ENCODE peak calls at places on chromosomes 12 and 14, in four cellular contexts. R is HepG2, A is GM12878, I is K562. Y is an unnamed sample.

GRCh38 chr12:65518771-65519170 is 240.3 kb downstream of the MSRB3 start:
- DNase-seq in I (no peak), A (no peak), R (no peak), Y (no peak)

GRCh38 chr12:60308366-60309000 is 712.7 kb downstream of the SLC16A7 start:
- DNase-seq in I (no peak), A (no peak), R (no peak), Y (no peak)

GRCh38 chr12:43208627-43209026 is 343.4 kb downstream of the ADAMTS20 start:
- DNase-seq in R (peak; percentile 1), I (no peak), A (no peak), Y (no peak)

GRCh38 chr12:80045594-80045993 is 53.7 kb upstream of the OTOGL start:
- DNase-seq in R (no peak), A (no peak), I (no peak), Y (no peak)

GRCh38 chr12:103401421-103401820 is 94.3 kb downstream of the C12orf42 start:
- DNase-seq in I (no peak), A (no peak), R (peak; percentile 35), Y (no peak)

GRCh38 chr12:50087995-50088394 is 2.9 kb downstream of the SMARCD1 start:
- DNase-seq in A (no peak), R (peak; percentile 70), I (no peak), Y (no peak)

GRCh38 chr12:98973395-98973794 is 328.3 kb downstream of the APAF1 start:
- DNase-seq in R (no peak), I (no peak), A (no peak), Y (peak; percentile 60)

GRCh38 chr12:3458041-3458440 is 33.0 kb upstream of the PRMT8 start:
- DNase-seq in A (no peak), R (no peak), I (no peak), Y (no peak)

GRCh38 chr12:42409471-42409870 is 83.5 kb downstream of the PPHLN1 start:
- DNase-seq in R (no peak), A (no peak), I (no peak), Y (no peak)

GRCh38 chr12:132731574-132731973 is 20.9 kb downstream of the PGAM5 start:
- DNase-seq in R (no peak), A (no peak), I (no peak), Y (no peak)

GRCh38 chr12:54390176-54390667 is 5.7 kb upstream of the ZNF385A start:
- DNase-seq in A (no peak), R (no peak), I (peak; percentile 74), Y (no peak)

GRCh38 chr12:40829738-40830144 is 137.5 kb downstream of the CNTN1 start:
- DNase-seq in A (no peak), I (no peak), R (no peak), Y (peak; percentile 72)

GRCh38 chr12:114501474-114501807 is 95.5 kb upstream of the TBX5 start:
- DNase-seq in I (no peak), R (no peak), A (no peak), Y (no peak)

GRCh38 chr12:50188280-50188781 is 21.2 kb upstream of the CERS5 start:
- DNase-seq in A (no peak), I (no peak), R (peak; percentile 93), Y (no peak)

DNA sequence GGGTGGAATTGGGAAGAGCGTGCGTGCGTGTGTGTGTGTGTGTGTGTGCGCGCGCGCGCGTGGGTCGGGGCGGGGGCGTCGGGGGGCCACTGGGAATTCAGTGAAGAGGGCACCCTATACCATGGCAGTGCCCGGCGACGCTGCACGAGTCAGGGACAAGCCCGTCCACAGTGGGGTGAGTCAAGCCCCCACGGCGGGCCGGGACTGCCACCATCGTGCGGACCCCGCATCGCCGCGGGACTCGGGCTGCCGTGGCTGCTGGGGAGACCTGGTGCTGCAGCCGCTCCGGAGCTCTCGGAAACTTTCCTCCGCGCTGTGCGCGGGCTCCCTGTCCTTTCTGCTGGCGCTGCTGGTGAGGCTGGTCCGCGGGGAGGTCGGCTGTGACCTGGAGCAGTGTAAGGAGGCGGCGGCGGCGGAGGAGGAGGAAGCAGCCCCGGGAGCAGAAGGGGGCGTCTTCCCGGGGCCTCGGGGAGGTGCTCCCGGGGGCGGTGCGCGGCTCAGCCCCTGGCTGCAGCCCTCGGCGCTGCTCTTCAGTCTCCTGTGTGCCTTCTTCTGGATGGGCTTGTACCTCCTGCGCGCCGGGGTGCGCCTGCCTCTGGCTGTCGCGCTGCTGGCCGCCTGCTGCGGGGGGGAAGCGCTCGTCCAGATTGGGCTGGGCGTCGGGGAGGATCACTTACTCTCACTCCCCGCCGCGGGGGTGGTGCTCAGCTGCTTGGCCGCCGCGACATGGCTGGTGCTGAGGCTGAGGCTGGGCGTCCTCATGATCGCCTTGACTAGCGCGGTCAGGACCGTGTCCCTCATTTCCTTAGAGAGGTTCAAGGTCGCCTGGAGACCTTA is 1.0 kb downstream of the PDE3A start:
- DNase-seq in I (no peak), R (no peak), A (no peak), Y (peak; percentile 21)
- TF ChIP-seq BHLHE40 in I (no peak), R (no peak), A (no peak), Y (no peak)

GRCh38 chr14:85634205-85634604 is 104.3 kb downstream of the FLRT2 start:
- DNase-seq in A (no peak), I (no peak), R (no peak), Y (no peak)
- TF ChIP-seq ESRRA in A (no peak), I (no peak), R (no peak), Y (no peak)

GRCh38 chr12:124053855-124054254 is 80.8 kb downstream of the ZNF664 start:
- DNase-seq in A (no peak), I (peak; percentile 25), R (peak; percentile 52), Y (peak; percentile 44)
- TF ChIP-seq BHLHE40 in A (no peak), I (no peak), R (no peak), Y (no peak)

DNA sequence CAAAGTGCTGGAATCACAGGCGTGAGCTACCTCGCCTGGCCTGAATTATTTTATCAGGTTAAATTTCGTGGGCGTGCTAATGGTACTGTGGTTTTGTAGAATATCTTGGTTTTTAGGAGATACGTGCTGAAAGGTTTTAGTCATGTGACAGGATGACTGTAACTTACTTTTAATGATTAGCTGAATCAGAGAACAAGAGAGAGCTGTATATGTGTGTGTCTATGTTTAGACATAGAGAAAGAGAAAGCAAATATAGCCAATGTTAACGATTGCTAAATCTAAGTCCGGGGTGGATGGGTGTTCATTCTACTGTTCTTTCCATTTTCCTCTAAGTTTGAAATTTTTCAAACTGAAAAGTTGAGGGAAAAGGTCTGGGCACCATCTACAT is 9.2 kb upstream of the PNMA1 start:
- DNase-seq in A (no peak), I (no peak), R (no peak), Y (no peak)
- TF ChIP-seq ESRRA in A (no peak), I (no peak), R (no peak), Y (no peak)

DNA sequence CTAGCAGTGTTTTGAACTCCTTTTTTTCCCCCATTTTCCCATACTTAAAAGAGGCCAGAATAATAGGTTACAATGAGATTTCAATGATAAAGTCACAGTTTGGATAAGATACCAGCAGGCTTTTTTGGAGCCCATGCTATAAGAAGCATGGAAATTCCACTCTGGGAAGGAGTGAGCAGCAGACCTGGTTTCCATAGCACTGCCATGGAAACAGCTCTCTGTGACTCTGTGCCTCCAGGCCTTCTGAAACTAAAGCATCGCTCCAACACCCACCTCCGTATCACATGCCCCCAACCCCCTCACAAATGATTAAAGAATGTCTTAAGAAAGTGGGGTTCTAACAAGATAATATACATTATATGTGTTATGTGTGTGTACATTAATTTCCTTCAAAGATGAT is 165.0 kb downstream of the GRIN2B start:
- DNase-seq in I (no peak), A (no peak), R (no peak), Y (peak; percentile 13)
- TF ChIP-seq BHLHE40 in I (no peak), A (no peak), R (no peak), Y (no peak)

GRCh38 chr12:109581856-109582255 is 8.3 kb downstream of the MVK start:
- DNase-seq in R (no peak), I (no peak), A (no peak), Y (no peak)
- TF ChIP-seq ESRRA in R (no peak), I (no peak), A (no peak), Y (no peak)

DNA sequence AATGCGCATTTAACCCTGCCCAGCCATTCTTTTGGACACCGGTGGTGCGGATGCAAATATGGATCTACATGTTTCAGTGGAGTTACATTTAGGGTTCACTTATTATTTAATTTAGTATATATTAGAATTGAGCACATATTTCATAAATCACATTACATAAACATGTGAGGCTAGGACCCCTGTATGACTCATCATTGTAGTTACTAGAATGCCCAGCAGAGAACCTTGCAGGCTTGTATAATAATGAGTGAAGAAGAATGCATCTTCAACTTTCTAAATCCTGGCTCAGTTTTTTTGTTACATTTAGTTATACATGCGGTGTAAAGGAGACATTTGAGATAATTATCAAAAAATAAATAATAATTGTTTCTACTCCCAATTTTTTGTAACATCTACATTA is 369.0 kb downstream of the ATP23 start:
- DNase-seq in R (no peak), A (no peak), I (no peak), Y (peak; percentile 72)
- TF ChIP-seq BHLHE40 in R (no peak), A (no peak), I (no peak), Y (no peak)